ENCODE peak calls at places on chromosomes 1 and 21, in six cellular contexts. N, V, T, I, K and Z are unnamed samples. For H3K4me1, the result is how much of the 10 kb centered on the place peaks cover.

GRCh38 chr1:150162862-150163706 is 13.4 kb downstream of the PLEKHO1 start:
- DNase-seq in N (peak), V (peak), T (peak), I (peak), K (peak), Z (peak)

GRCh38 chr1:43597028-43597427 is 52.9 kb upstream of the KDM4A start:
- DNase-seq in N (no peak), V (no peak), T (no peak), I (no peak), K (no peak), Z (no peak)

GRCh38 chr1:182175340-182176068 is 114.0 kb upstream of the ZNF648 start:
- DNase-seq in N (no peak), V (no peak), T (no peak), I (no peak), K (no peak), Z (peak)

GRCh38 chr1:44025816-44026215 is 5.4 kb downstream of the SLC6A9 start:
- DNase-seq in N (no peak), V (no peak), T (no peak), I (no peak), K (no peak), Z (no peak)

GRCh38 chr1:161298116-161298515 is 11.7 kb downstream of the MPZ start:
- DNase-seq in N (no peak), V (no peak), T (no peak), I (no peak), K (no peak), Z (no peak)

GRCh38 chr21:41975391-41976272 is 21.8 kb upstream of the C2CD2 start:
- DNase-seq in N (peak), V (no peak), T (no peak), I (no peak), K (no peak), Z (peak)

GRCh38 chr1:209618291-209618690 is 33.9 kb downstream of the LAMB3 start:
- DNase-seq in N (no peak), V (no peak), T (no peak), I (no peak), K (no peak), Z (no peak)

GRCh38 chr21:37986751-37987399 is 70.6 kb upstream of the KCNJ6 start:
- DNase-seq in N (no peak), V (no peak), T (no peak), I (no peak), K (no peak), Z (no peak)

GRCh38 chr1:31503581-31503980 is 72.7 kb upstream of the TINAGL1 start:
- DNase-seq in N (no peak), V (no peak), T (no peak), I (no peak), K (no peak), Z (no peak)

GRCh38 chr1:145993618-145994390 is 2.6 kb downstream of the TXNIP start:
- DNase-seq in N (no peak), V (no peak), T (no peak), I (no peak), K (no peak), Z (no peak)

GRCh38 chr1:197481101-197481500 is 213.0 kb downstream of the CRB1 start:
- DNase-seq in N (no peak), V (no peak), T (no peak), I (peak), K (no peak), Z (no peak)

GRCh38 chr1:56450004-56450666 is 129.2 kb downstream of the PLPP3 start:
- DNase-seq in N (no peak), V (no peak), T (no peak), I (no peak), K (no peak), Z (peak)

GRCh38 chr1:98179159-98179558 is 258.3 kb upstream of the DPYD start:
- DNase-seq in N (no peak), V (no peak), T (no peak), I (no peak), K (no peak), Z (no peak)

GRCh38 chr1:89114662-89115061 is 11.3 kb downstream of the GBP2 start:
- DNase-seq in N (no peak), V (no peak), T (no peak), I (no peak), K (no peak), Z (no peak)

GRCh38 chr1:45682942-45683341 is 3.4 kb downstream of the GPBP1L1 start:
- DNase-seq in N (no peak), V (no peak), T (no peak), I (no peak), K (no peak), Z (no peak)
- H3K4me1 ChIP-seq in N (under half), V (under half), T (under half), I (under half), K (under half), Z (under half)

GRCh38 chr1:70893381-70893780 is 154.2 kb downstream of the PTGER3 start:
- DNase-seq in N (no peak), V (no peak), T (no peak), I (no peak), K (no peak), Z (no peak)
- H3K23ac ChIP-seq in N (no peak), V (no peak), T (no peak), I (no peak), K (no peak), Z (no peak)

DNA sequence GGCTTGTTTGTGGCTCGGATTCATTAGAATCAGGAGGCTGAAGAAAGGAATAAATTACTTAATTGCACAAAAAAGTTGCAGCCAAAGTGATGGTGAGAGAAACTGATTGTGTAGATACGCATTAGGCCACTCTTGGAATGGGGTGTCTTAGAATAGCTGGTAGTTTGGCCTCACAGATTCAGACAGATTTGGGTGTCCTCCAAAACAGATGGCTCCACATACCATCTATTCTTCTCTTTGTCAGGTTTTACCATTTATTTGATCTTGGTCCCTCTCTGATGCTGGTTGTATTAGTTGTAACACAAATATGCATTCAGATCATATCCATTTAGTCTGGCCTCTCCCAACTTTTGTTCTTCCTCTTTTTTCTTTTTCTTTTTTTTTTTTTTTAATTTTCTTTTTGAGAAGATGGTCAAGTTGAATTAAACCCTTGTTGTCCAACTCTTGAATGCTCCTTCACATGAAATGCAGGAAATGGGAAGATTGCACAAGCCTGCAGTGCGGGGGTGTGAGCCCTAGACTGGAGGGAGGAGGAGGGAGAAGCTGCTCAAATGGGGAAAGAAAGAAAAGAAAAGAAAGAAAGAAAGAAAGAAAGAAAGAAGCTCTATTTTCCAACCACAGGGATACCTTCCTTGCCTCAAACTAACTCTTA is 275.8 kb downstream of the RPS6KC1 start:
- DNase-seq in N (no peak), V (peak), T (peak), I (peak), K (no peak), Z (no peak)
- H3K4me3 ChIP-seq in N (no peak), V (no peak), T (no peak), I (no peak), K (no peak), Z (no peak)

GRCh38 chr1:85319931-85320330 is 43.5 kb upstream of the BCL10 start:
- DNase-seq in N (no peak), V (peak), T (no peak), I (no peak), K (no peak), Z (peak)

GRCh38 chr1:85318217-85318616 is 41.8 kb upstream of the BCL10 start:
- DNase-seq in N (no peak), V (peak), T (no peak), I (no peak), K (no peak), Z (no peak)

GRCh38 chr1:85320371-85321131 is 44.1 kb upstream of the BCL10 start:
- DNase-seq in N (no peak), V (peak), T (peak), I (peak), K (no peak), Z (peak)

GRCh38 chr1:85317580-85317979 is 41.1 kb upstream of the BCL10 start:
- DNase-seq in N (no peak), V (no peak), T (no peak), I (no peak), K (no peak), Z (no peak)

GRCh38 chr1:85319488-85319887 is 43.1 kb upstream of the BCL10 start:
- DNase-seq in N (no peak), V (no peak), T (no peak), I (no peak), K (no peak), Z (no peak)
- H3K4me1 ChIP-seq in N (under half), V (under half), T (under half), I (under half), K (under half), Z (under half)

DNA sequence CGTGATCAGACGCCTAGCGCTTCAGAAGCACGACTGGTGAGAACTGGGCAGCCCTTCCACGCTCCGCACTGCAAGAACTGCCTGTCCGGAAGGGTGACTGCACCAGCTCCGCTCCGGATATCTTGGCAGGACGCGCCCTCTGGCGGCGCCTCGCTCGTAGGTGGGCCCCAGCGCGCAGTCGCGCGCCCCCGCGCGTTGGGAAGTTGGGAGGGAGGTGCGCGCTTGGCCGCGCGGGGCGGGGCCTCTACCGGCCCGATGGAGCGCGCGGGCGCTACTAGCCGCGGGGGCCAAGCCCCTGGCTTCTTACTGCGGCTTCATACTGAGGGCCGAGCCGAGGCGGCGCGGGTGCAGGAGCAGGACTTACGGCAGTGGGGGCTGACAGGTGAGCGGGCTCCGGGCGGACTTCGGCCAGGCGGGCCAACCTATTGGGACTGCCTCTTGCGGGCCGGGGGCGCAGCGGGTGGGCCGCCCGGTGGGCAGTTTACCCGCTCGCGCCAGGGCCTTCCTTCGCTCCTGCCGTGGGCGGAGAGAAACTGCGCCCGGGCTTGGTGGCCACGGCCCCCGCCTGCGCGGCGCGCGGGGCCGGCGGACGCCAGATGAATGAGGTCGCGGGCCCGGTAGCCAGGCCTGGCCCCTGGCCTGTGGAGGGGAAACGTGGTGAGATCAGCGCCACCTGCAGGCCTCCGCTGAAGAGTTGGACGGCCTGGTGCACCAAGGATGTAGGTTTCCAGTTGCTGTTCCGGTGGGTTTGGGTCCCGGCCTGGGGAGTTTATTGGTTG is at the start of gene CHD1L:
- DNase-seq in N (peak), V (peak), T (peak), I (peak), K (peak), Z (peak)
- H3K23ac ChIP-seq in N (no peak), V (peak), T (peak), I (no peak), K (peak), Z (no peak)

GRCh38 chr1:164308101-164308500 is 250.9 kb upstream of the PBX1 start:
- DNase-seq in N (no peak), V (no peak), T (no peak), I (no peak), K (no peak), Z (no peak)
- H3K4me3 ChIP-seq in N (no peak), V (no peak), T (no peak), I (no peak), K (no peak), Z (no peak)

GRCh38 chr1:234845836-234846235 is 235.9 kb upstream of the IRF2BP2 start:
- DNase-seq in N (no peak), V (no peak), T (no peak), I (no peak), K (no peak), Z (no peak)
- H3K4me1 ChIP-seq in N (under half), V (under half), T (under half), I (under half), K (under half), Z (under half)